ENCODE peak calls at places on chromosomes 7 and 10, in six cellular contexts. X is HFFc6, W is GM18507, K is KBM-7, N is DMS153, S is choroid plexus epithelial cell. T is an unnamed sample.

GRCh38 chr7:123966936-123967335 is 41.9 kb downstream of the SPAM1 start:
- DNase-seq in X (no peak), W (no peak), K (peak), N (no peak), S (no peak), T (no peak)

GRCh38 chr7:24601600-24601999 is 28.3 kb downstream of the PALS2 start:
- DNase-seq in X (no peak), W (no peak), K (no peak), N (no peak), S (peak), T (no peak)

GRCh38 chr10:34715511-34716187 is 99.4 kb downstream of the PARD3 start:
- DNase-seq in X (no peak), W (no peak), K (no peak), N (no peak), S (no peak), T (no peak)

GRCh38 chr10:13750299-13751190 is 163.8 kb downstream of the PRPF18 start:
- DNase-seq in X (no peak), W (no peak), K (no peak), N (no peak), S (no peak), T (no peak)

GRCh38 chr7:34758111-34758601 is 100.1 kb downstream of the NPSR1 start:
- DNase-seq in X (no peak), W (no peak), K (no peak), N (no peak), S (no peak), T (no peak)

GRCh38 chr10:103859161-103860141 is 4.1 kb upstream of the SH3PXD2A start:
- DNase-seq in X (peak), W (no peak), K (peak), N (peak), S (peak), T (peak)

GRCh38 chr7:91722831-91723230 is 157.7 kb downstream of the MTERF1 start:
- DNase-seq in X (no peak), W (no peak), K (no peak), N (no peak), S (no peak), T (no peak)

GRCh38 chr10:128210215-128211063 is 84.2 kb upstream of the MKI67 start:
- DNase-seq in X (no peak), W (peak), K (peak), N (no peak), S (peak), T (peak)

GRCh38 chr10:93006435-93007039 is 54.1 kb upstream of the CYP26C1 start:
- DNase-seq in X (peak), W (no peak), K (peak), N (no peak), S (peak), T (peak)

GRCh38 chr7:92179393-92179924 is 517 bp upstream of the LRRD1 start:
- DNase-seq in X (no peak), W (no peak), K (no peak), N (no peak), S (peak), T (no peak)

GRCh38 chr7:5445991-5446594 is 22.5 kb upstream of the TNRC18 start:
- DNase-seq in X (no peak), W (no peak), K (no peak), N (no peak), S (peak), T (no peak)

GRCh38 chr7:29620531-29620930 is 56.9 kb downstream of the PRR15 start:
- DNase-seq in X (no peak), W (no peak), K (no peak), N (no peak), S (no peak), T (no peak)

GRCh38 chr10:72014785-72015480 is 50.7 kb downstream of the CHST3 start:
- DNase-seq in X (no peak), W (no peak), K (no peak), N (no peak), S (no peak), T (no peak)

GRCh38 chr7:22759721-22760120 is 32.7 kb downstream of the IL6 start:
- DNase-seq in X (peak), W (no peak), K (no peak), N (no peak), S (peak), T (no peak)

GRCh38 chr7:33868151-33868550 is 37.2 kb upstream of the BMPER start:
- DNase-seq in X (peak), W (no peak), K (no peak), N (no peak), S (peak), T (peak)

GRCh38 chr10:1228463-1228975 is 172.3 kb downstream of the WDR37 start:
- DNase-seq in X (no peak), W (no peak), K (no peak), N (no peak), S (no peak), T (no peak)

GRCh38 chr7:114084381-114085312 is 165.8 kb upstream of the PPP1R3A start:
- DNase-seq in X (no peak), W (no peak), K (peak), N (peak), S (no peak), T (peak)

GRCh38 chr7:128938524-128939074 is 872 bp downstream of the IRF5 start:
- DNase-seq in X (no peak), W (no peak), K (no peak), N (no peak), S (no peak), T (peak)

GRCh38 chr10:69807696-69808095 is 6.0 kb downstream of the COL13A1 start:
- DNase-seq in X (peak), W (no peak), K (no peak), N (no peak), S (peak), T (peak)

GRCh38 chr10:77105756-77106155 is 531.9 kb downstream of the KCNMA1 start:
- DNase-seq in X (peak), W (no peak), K (no peak), N (no peak), S (no peak), T (peak)

GRCh38 chr7:117715784-117716445 is 157.3 kb downstream of the CTTNBP2 start:
- DNase-seq in X (peak), W (peak), K (peak), N (peak), S (peak), T (peak)

GRCh38 chr10:49508249-49508648 is 30.7 kb downstream of the ERCC6 start:
- DNase-seq in X (no peak), W (no peak), K (no peak), N (no peak), S (no peak), T (peak)

GRCh38 chr10:15796762-15797161 is 63.5 kb downstream of the MINDY3 start:
- DNase-seq in X (no peak), W (no peak), K (no peak), N (no peak), S (no peak), T (no peak)

GRCh38 chr7:146116452-146117219 is at the start of gene CNTNAP2:
- DNase-seq in X (no peak), W (no peak), K (no peak), N (peak), S (peak), T (peak)

T was measured in astrocyte of the hippocampus.